ENCODE peak calls at places on chromosomes 7 and 10, in nine cellular contexts. G is IMR-90, F is astrocyte of the spinal cord, H is HCT116, Q is RWPE1, Z is cardiac muscle cell, P is neural crest cell, A is CD14-positive monocyte, J is GM13977. W is an unnamed sample.

GRCh38 chr10:103820101-103821062 is 35.0 kb downstream of the SH3PXD2A start:
- DNase-seq in J (no peak), G (peak), P (no peak), Q (no peak), Z (peak), A (no peak), F (peak), H (no peak), W (no peak)

GRCh38 chr10:27197980-27198645 is 42.5 kb downstream of the ACBD5 start:
- DNase-seq in H (no peak), F (no peak), Q (no peak), A (no peak), P (no peak), G (peak), Z (peak), J (no peak), W (no peak)

GRCh38 chr7:114405427-114405826 is 9.2 kb upstream of the FOXP2 start:
- DNase-seq in G (no peak), P (no peak), J (no peak), Z (peak), F (peak), A (no peak), Q (peak), H (peak), W (peak)

GRCh38 chr7:116354546-116355422 is 144.4 kb downstream of the TES start:
- DNase-seq in A (no peak), Z (peak), H (peak), Q (peak), P (peak), F (peak), G (peak), J (no peak), W (peak)

GRCh38 chr7:16657656-16658279 is 11.8 kb downstream of the BZW2 start:
- DNase-seq in J (no peak), A (peak), Q (peak), Z (peak), G (peak), H (no peak), P (no peak), F (peak), W (peak)

GRCh38 chr7:89771003-89771636 is 383.1 kb upstream of the STEAP1 start:
- DNase-seq in J (no peak), A (no peak), Q (no peak), P (no peak), H (no peak), G (no peak), Z (no peak), F (no peak), W (no peak)

GRCh38 chr10:86599729-86600128 is 54.6 kb upstream of the OPN4 start:
- DNase-seq in Z (no peak), F (no peak), G (no peak), Q (no peak), A (no peak), J (no peak), P (no peak), H (no peak), W (peak)

GRCh38 chr10:113179270-113179669 is 229.2 kb downstream of the TCF7L2 start:
- DNase-seq in G (no peak), F (no peak), Q (no peak), P (no peak), J (no peak), Z (peak), H (no peak), A (peak), W (no peak)

GRCh38 chr7:92621026-92621540 is 30.9 kb upstream of the FAM133B start:
- DNase-seq in Z (peak), H (peak), F (peak), G (peak), P (peak), Q (peak), J (peak), A (peak), W (peak)

GRCh38 chr7:84271550-84271949 is 77.0 kb upstream of the SEMA3A start:
- DNase-seq in A (no peak), G (peak), Q (no peak), J (no peak), P (no peak), F (no peak), Z (peak), H (no peak), W (peak)

GRCh38 chr10:73899401-73899780 is 11.5 kb upstream of the PLAU start:
- DNase-seq in Q (peak), G (peak), P (no peak), F (peak), A (no peak), H (peak), Z (peak), J (no peak), W (peak)

GRCh38 chr10:114634607-114634974 is 23.5 kb downstream of the ABLIM1 start:
- DNase-seq in H (peak), A (no peak), F (peak), J (no peak), Z (peak), G (peak), P (no peak), Q (peak), W (peak)

GRCh38 chr7:142365410-142365842 is 107.6 kb upstream of the PRSS58 start:
- DNase-seq in G (no peak), Q (no peak), A (no peak), Z (no peak), F (no peak), J (no peak), P (no peak), H (no peak), W (no peak)

GRCh38 chr10:87646192-87646909 is 13.3 kb upstream of the PAPSS2 start:
- DNase-seq in A (no peak), Z (no peak), F (no peak), G (no peak), J (no peak), Q (no peak), P (no peak), H (no peak), W (no peak)

GRCh38 chr7:155764432-155764798 is 47.8 kb downstream of the SHH start:
- DNase-seq in H (no peak), Q (no peak), Z (no peak), G (no peak), P (no peak), F (no peak), J (no peak), A (no peak), W (no peak)

GRCh38 chr10:62655337-62655994 is 149.1 kb upstream of the ADO start:
- DNase-seq in A (no peak), Q (no peak), P (no peak), Z (no peak), F (no peak), H (no peak), G (no peak), J (peak), W (no peak)

GRCh38 chr10:12492016-12492415 is 142.7 kb downstream of the CAMK1D start:
- DNase-seq in P (no peak), H (no peak), Z (no peak), Q (no peak), A (no peak), G (no peak), F (no peak), J (no peak), W (no peak)

GRCh38 chr7:41732279-41733062 is 29.6 kb upstream of the INHBA start:
- DNase-seq in J (no peak), A (peak), P (no peak), F (peak), Q (peak), G (peak), H (peak), Z (peak), W (peak)

GRCh38 chr7:34066968-34067367 is 161.6 kb downstream of the BMPER start:
- DNase-seq in A (no peak), F (no peak), P (no peak), Q (no peak), Z (no peak), G (no peak), H (no peak), J (no peak), W (peak)

GRCh38 chr7:101814081-101814995 is 3.1 kb upstream of the CUX1 start:
- DNase-seq in Q (peak), J (peak), P (peak), H (no peak), Z (peak), F (peak), G (peak), A (peak), W (peak)
- TF ChIP-seq CTCF in Q (peak), J (peak), P (peak), H (peak), Z (peak), F (peak), G (peak), A (peak), W (peak)

GRCh38 chr10:124647421-124648130 is 96.6 kb downstream of the FAM53B start:
- DNase-seq in Z (peak), P (no peak), H (peak), J (peak), F (no peak), Q (peak), A (peak), G (peak), W (peak)
- TF ChIP-seq CTCF in Z (peak), P (no peak), H (peak), J (peak), F (peak), Q (no peak), A (peak), G (no peak), W (no peak)

GRCh38 chr7:78443811-78444210 is 645.2 kb downstream of the PHTF2 start:
- DNase-seq in H (peak), Z (no peak), G (no peak), J (no peak), P (no peak), F (no peak), Q (no peak), A (no peak), W (no peak)
- TF ChIP-seq CTCF in H (no peak), Z (no peak), G (no peak), J (no peak), P (no peak), F (no peak), Q (no peak), A (no peak), W (no peak)

DNA sequence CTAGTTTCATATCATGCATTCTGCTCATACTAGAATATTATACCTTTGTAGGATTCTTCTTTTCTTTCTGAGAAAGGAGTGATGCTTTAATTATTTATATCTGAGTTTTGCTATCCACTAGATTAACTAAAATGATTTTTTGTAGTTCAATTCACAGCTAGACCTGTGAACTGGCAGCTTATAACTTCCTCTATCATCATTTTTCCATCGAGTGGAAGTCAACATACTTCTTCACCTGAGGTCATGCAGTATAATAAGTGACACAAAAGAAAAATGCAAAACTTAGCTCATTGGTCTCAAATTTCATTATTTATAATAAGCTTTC is 8.0 kb downstream of the LRRN3 start:
- DNase-seq in P (no peak), A (no peak), Q (no peak), F (no peak), J (no peak), H (no peak), Z (no peak), G (no peak), W (no peak)
- TF ChIP-seq CTCF in P (peak), A (no peak), Q (no peak), F (no peak), J (no peak), H (no peak), Z (no peak), G (no peak), W (no peak)

GRCh38 chr10:119306964-119307363 is 99.6 kb downstream of the GRK5 start:
- DNase-seq in J (no peak), A (no peak), F (no peak), Z (no peak), G (peak), H (no peak), Q (no peak), P (no peak), W (no peak)
- TF ChIP-seq CTCF in J (no peak), A (no peak), F (no peak), Z (no peak), G (no peak), H (no peak), Q (no peak), P (no peak), W (no peak)

GRCh38 chr7:140674899-140675701 is 2.4 kb downstream of the ADCK2 start:
- DNase-seq in F (peak), H (peak), G (peak), Z (peak), P (peak), A (peak), Q (no peak), J (no peak), W (peak)
- TF ChIP-seq CTCF in F (peak), H (peak), G (peak), Z (peak), P (peak), A (peak), Q (no peak), J (peak), W (peak)

GRCh38 chr7:2472744-2473143 is 3.5 kb downstream of the GRIFIN start:
- DNase-seq in P (no peak), F (no peak), Q (no peak), J (no peak), G (no peak), Z (no peak), H (no peak), A (no peak), W (no peak)
- TF ChIP-seq CTCF in P (no peak), F (no peak), Q (no peak), J (no peak), G (no peak), Z (no peak), H (no peak), A (no peak), W (no peak)

GRCh38 chr10:32445740-32446615 is at the start of gene CCDC7:
- DNase-seq in J (peak), Z (peak), Q (peak), A (peak), F (peak), G (peak), H (peak), P (peak), W (peak)
- TF ChIP-seq CTCF in J (peak), Z (peak), Q (peak), A (peak), F (peak), G (peak), H (peak), P (peak), W (peak)

GRCh38 chr10:29554660-29555059 is 80.1 kb downstream of the SVIL start:
- DNase-seq in G (peak), Q (no peak), P (no peak), Z (peak), J (no peak), H (no peak), F (peak), A (peak), W (peak)
- TF ChIP-seq CTCF in G (no peak), Q (no peak), P (no peak), Z (peak), J (no peak), H (no peak), F (peak), A (peak), W (no peak)

DNA sequence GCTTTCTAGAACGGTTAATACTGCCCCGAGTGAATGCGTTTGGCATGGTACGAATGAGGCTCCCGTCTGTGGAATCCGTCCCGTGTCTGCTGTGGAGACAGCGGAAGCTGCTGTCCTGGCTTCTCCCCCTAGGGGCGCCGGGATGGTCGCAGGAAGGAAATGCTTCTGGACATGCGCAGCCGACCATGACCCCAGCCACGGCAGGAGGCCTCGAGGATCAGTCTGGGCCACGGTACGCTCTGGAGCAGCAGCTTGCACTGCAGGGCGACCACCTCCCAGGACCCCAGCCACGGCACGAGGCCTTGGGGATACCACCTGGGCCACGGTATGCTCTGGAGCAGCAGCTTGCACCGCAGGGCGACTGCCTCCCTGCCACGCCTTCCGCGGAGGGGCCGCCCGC is 107.9 kb downstream of the CYTH3 start:
- DNase-seq in P (peak), Q (no peak), Z (no peak), H (no peak), G (no peak), A (peak), F (no peak), J (no peak), W (no peak)
- TF ChIP-seq CTCF in P (peak), Q (no peak), Z (no peak), H (peak), G (peak), A (no peak), F (peak), J (no peak), W (no peak)

W was measured in MCF 10A.